ENCODE peak calls at places on chromosomes 13 and 19, in seven cellular contexts. L is SJCRH30, M is uterus, W is Peyer's patch, H is thyroid gland, V is tibial artery, K is transverse colon. G is an unnamed sample.

GRCh38 chr19:6528544-6529121 is 2.2 kb upstream of the TNFSF9 start:
- DNase-seq in L (no peak), H (no peak), M (peak; percentile 28), V (peak; percentile 80), W (peak; percentile 69), K (peak; percentile 51), G (peak; percentile 46)

GRCh38 chr13:99280166-99280565 is 22.0 kb upstream of the GPR18 start:
- DNase-seq in K (peak; percentile 32), M (no peak), L (no peak), V (no peak), H (no peak), W (no peak), G (no peak)

GRCh38 chr19:7191946-7192691 is 102.1 kb downstream of the INSR start:
- DNase-seq in M (no peak), V (no peak), K (peak; percentile 19), H (no peak), W (no peak), L (no peak), G (no peak)

GRCh38 chr13:27405521-27406134 is 18.8 kb upstream of the GTF3A start:
- DNase-seq in L (peak; percentile 88), V (no peak), M (no peak), W (peak; percentile 64), K (peak; percentile 48), H (no peak), G (no peak)

GRCh38 chr13:112119192-112120030 is 52.5 kb downstream of the SOX1 start:
- DNase-seq in V (peak; percentile 53), L (no peak), K (no peak), H (no peak), M (no peak), W (no peak), G (no peak)

GRCh38 chr19:48064509-48064908 is 20.6 kb upstream of the CABP5 start:
- DNase-seq in L (no peak), K (no peak), H (no peak), W (no peak), V (no peak), M (no peak), G (no peak)

GRCh38 chr13:74114202-74114601 is 20.0 kb downstream of the KLF12 start:
- DNase-seq in W (no peak), M (no peak), L (no peak), V (no peak), K (no peak), H (no peak), G (no peak)

GRCh38 chr19:47086280-47086679 is 27.3 kb downstream of the ZC3H4 start:
- DNase-seq in L (no peak), M (no peak), H (no peak), W (no peak), K (no peak), V (no peak), G (no peak)

GRCh38 chr13:77827350-77827749 is 91.3 kb downstream of the EDNRB start:
- DNase-seq in K (no peak), W (no peak), M (no peak), L (no peak), H (no peak), V (no peak), G (peak; percentile 25)

GRCh38 chr19:44741841-44742352 is 6.6 kb upstream of the BCL3 start:
- DNase-seq in V (peak; percentile 100), W (peak; percentile 96), M (peak; percentile 99), L (peak; percentile 89), K (peak; percentile 97), H (peak; percentile 99), G (peak; percentile 97)

GRCh38 chr13:26872444-26873173 is 112.0 kb upstream of the GPR12 start:
- DNase-seq in M (no peak), L (peak; percentile 59), H (peak; percentile 4), K (peak; percentile 33), V (no peak), W (peak; percentile 55), G (peak; percentile 88)

GRCh38 chr13:114136576-114136975 is 4.2 kb upstream of the RASA3 start:
- DNase-seq in M (no peak), H (no peak), W (no peak), K (no peak), L (no peak), V (no peak), G (no peak)

GRCh38 chr13:106566682-106567420 is 1.1 kb downstream of the ARGLU1 start:
- DNase-seq in H (peak; percentile 54), L (peak; percentile 63), V (peak; percentile 81), M (peak; percentile 40), K (peak; percentile 69), W (peak; percentile 78), G (peak; percentile 73)

GRCh38 chr13:43014162-43014561 is 9.2 kb upstream of the DNAJC15 start:
- DNase-seq in K (no peak), H (no peak), M (no peak), L (no peak), W (no peak), V (no peak), G (no peak)

GRCh38 chr19:4154571-4155312 is 1.3 kb downstream of the CREB3L3 start:
- DNase-seq in W (no peak), K (no peak), V (no peak), H (no peak), M (no peak), L (no peak), G (no peak)

GRCh38 chr13:60226507-60226906 is 62.8 kb upstream of the DIAPH3 start:
- DNase-seq in L (peak; percentile 54), K (peak; percentile 13), H (no peak), W (no peak), M (no peak), V (no peak), G (peak; percentile 16)

GRCh38 chr13:94236876-94237275 is 242.6 kb downstream of the DCT start:
- DNase-seq in V (no peak), K (no peak), H (no peak), L (no peak), W (no peak), M (no peak), G (no peak)

GRCh38 chr13:73536865-73537264 is 478.1 kb downstream of the KLF5 start:
- DNase-seq in K (no peak), W (no peak), V (no peak), L (no peak), H (no peak), M (no peak), G (no peak)

GRCh38 chr13:100363874-100364273 is 224.7 kb downstream of the GGACT start:
- DNase-seq in L (no peak), V (no peak), M (no peak), H (no peak), K (no peak), W (no peak), G (no peak)

GRCh38 chr19:31279436-31279765 is 69.8 kb downstream of the TSHZ3 start:
- DNase-seq in M (no peak), K (no peak), H (no peak), V (peak; percentile 60), W (no peak), L (no peak), G (no peak)

GRCh38 chr13:27424246-27425150 is at the start of gene GTF3A:
- DNase-seq in L (peak; percentile 85), H (peak; percentile 81), M (peak; percentile 73), V (peak; percentile 92), W (peak; percentile 93), K (peak; percentile 88), G (peak; percentile 81)

GRCh38 chr19:662207-662961 is 630 bp downstream of the RNF126 start:
- DNase-seq in H (peak; percentile 39), W (peak; percentile 89), M (no peak), K (peak; percentile 81), V (no peak), L (peak; percentile 34), G (peak; percentile 56)
- H3K27ac ChIP-seq in H (peak overlapping the region; percentile 77), W (peak overlapping the region; percentile 99), M (peak overlapping the region; percentile 84), K (peak overlapping the region; percentile 96), V (peak overlapping the region; percentile 80), L (peak overlapping the region; percentile 38), G (peak overlapping the region; percentile 68)

DNA sequence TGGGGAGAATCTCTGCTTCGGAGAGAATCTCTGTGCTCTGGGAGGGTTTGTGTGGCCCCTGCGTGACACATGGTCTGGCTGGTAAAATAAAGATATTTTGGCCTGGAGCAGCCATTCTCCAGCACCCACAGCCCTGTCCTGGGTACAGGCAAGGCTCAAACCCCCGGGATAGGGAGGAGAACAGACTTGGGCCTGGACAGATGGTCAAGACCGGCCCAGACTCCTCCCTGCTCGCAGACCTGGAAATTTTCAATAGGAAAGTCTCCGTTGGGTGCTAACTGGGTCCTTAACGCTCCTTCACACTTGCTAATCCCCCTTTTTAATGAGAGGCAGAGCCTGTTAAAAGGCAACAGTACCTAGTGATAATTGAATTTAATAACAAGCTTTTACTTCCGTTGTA is 2.5 kb downstream of the PALM start:
- DNase-seq in M (no peak), L (no peak), H (no peak), V (no peak), W (no peak), K (no peak), G (no peak)
- H3K9me3 ChIP-seq in M (no peaks in the 10 kb centered on the region), L (no peaks in the 10 kb centered on the region), H (no peaks in the 10 kb centered on the region), V (no peaks in the 10 kb centered on the region), W (no peaks in the 10 kb centered on the region), K (no peaks in the 10 kb centered on the region), G (no peaks in the 10 kb centered on the region)

GRCh38 chr13:44191103-44191502 is 182.5 kb upstream of the SERP2 start:
- DNase-seq in L (no peak), W (no peak), H (no peak), V (no peak), K (no peak), M (no peak), G (no peak)

GRCh38 chr13:44188257-44188656 is 185.4 kb upstream of the SERP2 start:
- DNase-seq in M (no peak), L (no peak), H (no peak), W (no peak), K (no peak), V (no peak), G (no peak)

GRCh38 chr13:44193731-44194130 is 179.9 kb upstream of the SERP2 start:
- DNase-seq in H (no peak), K (no peak), V (no peak), W (no peak), L (no peak), M (no peak), G (no peak)

GRCh38 chr13:44189085-44189484 is 184.5 kb upstream of the SERP2 start:
- DNase-seq in H (no peak), W (no peak), M (no peak), K (no peak), V (no peak), L (no peak), G (no peak)

DNA sequence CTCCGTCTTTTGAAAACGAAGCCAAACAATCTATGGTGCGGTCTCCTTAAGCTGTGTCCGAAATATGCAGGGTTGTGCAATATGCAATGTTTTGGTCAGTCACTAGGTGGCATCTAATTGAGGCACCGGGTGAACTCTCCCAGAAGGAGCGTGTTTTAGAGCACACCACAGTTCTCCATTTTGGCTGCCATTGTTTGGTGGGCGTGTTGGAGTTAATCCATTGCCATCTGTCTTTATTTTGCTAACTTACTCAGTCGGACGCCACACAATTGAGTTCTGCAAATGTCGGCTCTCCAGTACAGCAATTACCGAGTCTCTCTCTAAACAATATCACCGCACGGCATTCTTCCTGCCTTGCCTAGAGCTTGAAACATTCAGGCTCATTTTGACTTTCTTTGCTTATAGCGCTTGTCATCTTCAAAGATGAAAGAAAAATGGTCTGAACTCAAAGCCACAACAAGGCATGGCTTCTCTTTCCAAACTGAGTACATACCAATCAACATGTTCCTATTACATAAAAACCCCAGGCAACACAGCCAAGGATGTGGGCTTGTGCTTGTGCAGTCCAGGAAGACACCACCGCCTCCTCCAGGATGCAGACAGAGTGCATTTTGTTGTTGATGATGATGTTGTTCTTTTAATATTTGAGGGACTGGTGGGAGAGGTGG is 182.0 kb upstream of the SERP2 start:
- DNase-seq in M (peak; percentile 54), V (peak; percentile 74), L (peak; percentile 49), H (peak; percentile 31), K (peak; percentile 42), W (peak; percentile 66), G (peak; percentile 60)
- H3K27ac ChIP-seq in M (peak overlapping the region; percentile 51), V (peak overlapping the region; percentile 43), L (no peak overlapping the region), H (no peak overlapping the region), K (no peak overlapping the region), W (no peak overlapping the region), G (peak overlapping the region; percentile 9)

GRCh38 chr19:58265100-58265499 is 13.7 kb upstream of the ZNF8 start:
- DNase-seq in W (no peak), L (no peak), M (no peak), K (no peak), H (no peak), V (no peak), G (no peak)
- H3K9me3 ChIP-seq in W (peaks cover 100% of the 10 kb centered on the region), L (peaks cover 69% of the 10 kb centered on the region), M (peaks cover 20% of the 10 kb centered on the region), K (peaks cover 99% of the 10 kb centered on the region), H (peaks cover 29% of the 10 kb centered on the region), V (peaks cover 53% of the 10 kb centered on the region), G (peaks cover 9% of the 10 kb centered on the region)

G was measured in testis.